ENCODE peak calls at places on chromosome 18, in nine cellular contexts. R, Z, H, J, P, V, G, F and Q are unnamed samples.
A peak's percentile ranks its signal among the peaks of the same experiment; 100 is the strongest.

GRCh38 chr18:32373995-32374394 is 96.7 kb downstream of the GAREM1 start:
- DNase-seq in R (peak; percentile 70), Z (peak; percentile 53), H (no peak), J (no peak), P (no peak), V (no peak), G (peak; percentile 59), F (peak; percentile 70), Q (peak; percentile 51)

GRCh38 chr18:56823986-56824385 is 172.8 kb downstream of the WDR7 start:
- DNase-seq in R (no peak), Z (no peak), H (no peak), J (no peak), P (no peak), V (no peak), G (no peak), F (no peak), Q (no peak)

GRCh38 chr18:48514786-48515185 is 24.0 kb upstream of the CTIF start:
- DNase-seq in R (no peak), Z (no peak), H (no peak), J (no peak), P (no peak), V (no peak), G (no peak), F (no peak), Q (no peak)

GRCh38 chr18:59752666-59753065 is 55.4 kb upstream of the CCBE1 start:
- DNase-seq in R (no peak), Z (no peak), H (no peak), J (no peak), P (no peak), V (no peak), G (no peak), F (no peak), Q (no peak)

GRCh38 chr18:36372902-36373301 is 75.4 kb downstream of the FHOD3 start:
- DNase-seq in R (no peak), Z (no peak), H (no peak), J (no peak), P (no peak), V (no peak), G (peak; percentile 85), F (no peak), Q (no peak)

GRCh38 chr18:49177812-49178211 is 227.0 kb upstream of the SMAD7 start:
- DNase-seq in R (no peak), Z (no peak), H (no peak), J (no peak), P (no peak), V (no peak), G (peak; percentile 63), F (no peak), Q (no peak)

GRCh38 chr18:58496231-58496630 is 132.7 kb downstream of the ALPK2 start:
- DNase-seq in R (no peak), Z (no peak), H (no peak), J (no peak), P (no peak), V (no peak), G (no peak), F (no peak), Q (no peak)

GRCh38 chr18:76391038-76391437 is 104.0 kb downstream of the ZNF516 start:
- DNase-seq in R (no peak), Z (no peak), H (peak; percentile 25), J (no peak), P (no peak), V (no peak), G (no peak), F (no peak), Q (no peak)

GRCh38 chr18:55136864-55137263 is 177.6 kb upstream of the CCDC68 start:
- DNase-seq in R (no peak), Z (no peak), H (no peak), J (no peak), P (no peak), V (no peak), G (peak; percentile 37), F (no peak), Q (no peak)

GRCh38 chr18:58345064-58345463 is 283.8 kb downstream of the ALPK2 start:
- DNase-seq in R (no peak), Z (no peak), H (no peak), J (no peak), P (no peak), V (no peak), G (no peak), F (no peak), Q (peak; percentile 47)

GRCh38 chr18:79380816-79381806 is 14.6 kb upstream of the NFATC1 start:
- DNase-seq in R (peak; percentile 79), Z (no peak), H (peak; percentile 84), J (peak; percentile 66), P (no peak), V (peak; percentile 52), G (no peak), F (peak; percentile 67), Q (peak; percentile 87)

GRCh38 chr18:27202771-27203170 is 17.7 kb upstream of the CHST9 start:
- DNase-seq in R (no peak), Z (no peak), H (no peak), J (no peak), P (no peak), V (no peak), G (peak; percentile 57), F (no peak), Q (no peak)

GRCh38 chr18:53004798-53005197 is 664.8 kb downstream of the DCC start:
- DNase-seq in R (peak; percentile 7), Z (no peak), H (no peak), J (no peak), P (no peak), V (no peak), G (no peak), F (no peak), Q (no peak)

GRCh38 chr18:57533399-57533884 is 53.1 kb downstream of the FECH start:
- DNase-seq in R (no peak), Z (no peak), H (no peak), J (no peak), P (no peak), V (no peak), G (no peak), F (no peak), Q (no peak)

GRCh38 chr18:69397096-69397495 is 3.6 kb upstream of the DOK6 start:
- DNase-seq in R (no peak), Z (peak; percentile 6), H (no peak), J (no peak), P (no peak), V (no peak), G (no peak), F (no peak), Q (no peak)

GRCh38 chr18:48230459-48231113 is 178.6 kb downstream of the ZBTB7C start:
- DNase-seq in R (peak; percentile 80), Z (peak; percentile 57), H (no peak), J (no peak), P (peak; percentile 70), V (peak; percentile 36), G (peak; percentile 61), F (peak; percentile 38), Q (peak; percentile 70)

GRCh38 chr18:56255381-56255780 is 383.0 kb downstream of the TXNL1 start:
- DNase-seq in R (no peak), Z (no peak), H (no peak), J (no peak), P (no peak), V (no peak), G (no peak), F (no peak), Q (no peak)

DNA sequence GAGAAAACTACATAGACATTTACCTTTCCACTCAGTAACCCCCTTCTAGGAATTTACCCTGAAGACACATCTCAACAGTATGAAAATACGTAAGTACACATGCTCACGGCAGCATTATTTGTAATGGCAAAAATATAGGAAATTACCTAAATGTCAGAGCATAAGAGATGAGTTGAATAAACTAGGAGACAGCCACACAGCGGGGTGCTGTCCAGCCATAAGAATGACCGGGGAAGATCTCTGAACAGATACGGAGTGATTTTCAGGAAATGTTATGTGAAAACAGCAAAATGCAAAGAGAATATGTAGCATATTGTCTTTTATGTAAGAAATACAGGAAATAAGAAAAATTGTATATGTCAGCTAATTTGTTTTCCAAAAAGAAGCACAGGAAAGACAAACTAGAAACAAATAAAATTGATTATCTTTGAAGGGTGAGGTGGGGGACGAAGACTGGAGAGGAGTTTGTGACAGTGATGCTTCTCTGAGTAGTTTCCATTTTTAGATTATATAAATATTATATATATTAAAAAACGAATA is 195.3 kb downstream of the HAUS1 start:
- DNase-seq in R (no peak), Z (no peak), H (no peak), J (no peak), P (no peak), V (no peak), G (no peak), F (no peak), Q (no peak)
- H3K4me3 ChIP-seq in R (no peak overlapping the region), Z (no peak overlapping the region), H (no peak overlapping the region), J (no peak overlapping the region), P (no peak overlapping the region), V (no peak overlapping the region), G (no peak overlapping the region), F (no peak overlapping the region), Q (no peak overlapping the region)

DNA sequence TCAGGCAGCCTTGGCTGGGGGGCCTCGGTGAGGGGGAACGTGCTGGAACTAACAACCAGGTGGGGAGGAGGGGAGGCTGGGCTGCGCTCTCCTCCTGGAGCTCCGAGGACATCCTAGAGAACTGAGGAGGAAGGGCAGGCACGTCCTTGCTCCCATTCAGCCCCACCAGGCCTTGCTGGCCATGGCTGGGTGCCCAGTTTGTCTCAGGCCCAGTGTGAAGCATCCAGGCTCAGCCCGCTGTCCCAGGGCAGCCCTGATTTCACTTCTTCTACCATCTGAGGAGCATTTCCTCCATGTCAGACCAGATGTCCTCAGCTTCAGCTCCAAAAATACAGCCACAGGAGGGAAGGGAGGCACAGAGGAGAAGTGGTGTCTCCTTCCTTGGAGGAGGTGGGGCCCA is 125.4 kb downstream of the CELF4 start:
- DNase-seq in R (no peak), Z (no peak), H (no peak), J (peak; percentile 41), P (no peak), V (no peak), G (no peak), F (no peak), Q (no peak)
- H3K4me1 ChIP-seq in R (no peaks in the 10 kb centered on the region), Z (peaks cover 9% of the 10 kb centered on the region), H (no peaks in the 10 kb centered on the region), J (no peaks in the 10 kb centered on the region), P (no peaks in the 10 kb centered on the region), V (no peaks in the 10 kb centered on the region), G (peaks cover 9% of the 10 kb centered on the region), F (no peaks in the 10 kb centered on the region), Q (no peaks in the 10 kb centered on the region)

GRCh38 chr18:50186385-50186784 is 8.6 kb downstream of the MYO5B start:
- DNase-seq in R (no peak), Z (no peak), H (no peak), J (no peak), P (no peak), V (no peak), G (no peak), F (no peak), Q (no peak)
- H3K27me3 ChIP-seq in R (peaks cover 4% of the 10 kb centered on the region), Z (no peaks in the 10 kb centered on the region), H (no peaks in the 10 kb centered on the region), J (no peaks in the 10 kb centered on the region), P (peaks cover 22% of the 10 kb centered on the region), V (no peaks in the 10 kb centered on the region), G (no peaks in the 10 kb centered on the region), F (no peaks in the 10 kb centered on the region), Q (no peaks in the 10 kb centered on the region)

DNA sequence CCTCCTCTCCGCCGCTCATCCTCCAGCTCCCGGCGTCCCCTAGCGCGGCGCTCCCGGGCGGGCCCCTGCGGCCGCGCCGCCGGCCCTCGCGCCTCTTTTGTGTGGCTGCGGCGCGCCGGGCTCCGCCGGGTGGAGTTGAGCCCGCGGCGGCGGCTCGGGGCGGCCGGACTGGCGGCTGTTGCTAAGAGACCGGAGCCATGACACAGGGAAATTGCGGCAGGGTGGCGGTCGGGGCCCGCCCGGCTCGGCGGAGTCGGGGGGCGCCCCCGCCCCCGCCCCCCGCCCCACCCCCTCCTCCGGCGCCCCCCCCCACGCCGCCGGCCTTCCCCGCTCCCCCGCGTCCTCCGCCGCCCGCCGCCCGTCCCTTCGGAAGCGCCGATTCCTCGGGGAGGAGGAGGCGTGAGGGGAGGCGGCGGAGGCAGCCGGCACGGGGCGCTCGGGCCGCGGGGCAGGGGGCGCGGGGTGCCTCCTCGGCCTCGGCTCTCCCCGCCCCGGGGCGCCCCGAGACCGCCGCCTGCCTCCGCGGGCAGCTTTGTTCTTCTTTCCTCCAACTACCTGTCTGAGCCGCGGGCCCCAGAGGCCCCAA is at the start of gene TMEM200C:
- DNase-seq in R (peak; percentile 75), Z (no peak), H (peak; percentile 66), J (peak; percentile 34), P (peak; percentile 34), V (no peak), G (no peak), F (peak; percentile 33), Q (no peak)
- H3K4me3 ChIP-seq in R (peak within 1 kb of the TSS; percentile 80), Z (no peak within 1 kb of the TSS), H (peak within 1 kb of the TSS; percentile 21), J (peak within 1 kb of the TSS; percentile 56), P (peak within 1 kb of the TSS; percentile 37), V (peak within 1 kb of the TSS; percentile 33), G (no peak within 1 kb of the TSS), F (no peak within 1 kb of the TSS), Q (peak within 1 kb of the TSS; percentile 11)